ENCODE peak calls at places on chromosome 18, in six cellular contexts. O is GM04504; D is stimulated activated naive B cell treated with anti-CD40 and anti-IgM and Interleukin-4, amounts not matched to agents 10 μg/mL and 1 μg/mL and 100 μg/mL, for 72 hours; U is GM13977; P is right lobe of liver; Q is GF-D8. S is an unnamed sample.

GRCh38 chr18:22683196-22683676 is 249.9 kb upstream of the RBBP8 start:
- DNase-seq in D (no peak), O (no peak), P (peak), U (no peak), Q (no peak), S (no peak)

GRCh38 chr18:3726241-3726951 is 276.4 kb downstream of the TGIF1 start:
- DNase-seq in U (no peak), D (no peak), Q (peak), O (no peak), P (no peak), S (no peak)

GRCh38 chr18:21000667-21001066 is 110.9 kb downstream of the ROCK1 start:
- DNase-seq in U (no peak), P (no peak), O (no peak), D (no peak), Q (no peak), S (no peak)

GRCh38 chr18:9065864-9066263 is 36.6 kb upstream of the NDUFV2 start:
- DNase-seq in U (no peak), O (no peak), Q (no peak), P (no peak), D (no peak), S (no peak)

GRCh38 chr18:7844017-7844416 is 276.9 kb downstream of the PTPRM start:
- DNase-seq in D (no peak), U (no peak), O (no peak), P (no peak), Q (no peak), S (no peak)

GRCh38 chr18:4821801-4822200 is 366.7 kb upstream of the DLGAP1 start:
- DNase-seq in D (no peak), Q (no peak), O (no peak), U (no peak), P (no peak), S (no peak)

GRCh38 chr18:35456181-35456850 is 41.4 kb downstream of the INO80C start:
- DNase-seq in U (no peak), P (no peak), D (no peak), Q (no peak), O (no peak), S (no peak)

GRCh38 chr18:22844643-22845042 is 88.5 kb upstream of the RBBP8 start:
- DNase-seq in U (no peak), Q (no peak), P (no peak), O (no peak), D (no peak), S (no peak)

GRCh38 chr18:43662657-43663056 is 385.4 kb upstream of the SYT4 start:
- DNase-seq in O (no peak), P (no peak), U (no peak), D (no peak), Q (no peak), S (no peak)

GRCh38 chr18:46073474-46074331 is 1.6 kb upstream of the PSTPIP2 start:
- DNase-seq in U (peak), D (peak), P (no peak), Q (peak), O (peak), S (peak)

GRCh38 chr18:79068299-79068945 is 772 bp upstream of the ATP9B start:
- DNase-seq in P (no peak), D (peak), U (no peak), Q (peak), O (no peak), S (no peak)

GRCh38 chr18:14189858-14190257 is 57.6 kb upstream of the ZNF519 start:
- DNase-seq in U (no peak), Q (no peak), O (peak), D (no peak), P (no peak), S (no peak)

GRCh38 chr18:69538849-69539248 is 138.2 kb downstream of the DOK6 start:
- DNase-seq in P (no peak), Q (no peak), U (no peak), O (peak), D (no peak), S (no peak)

GRCh38 chr18:65788373-65788772 is 37.6 kb downstream of the CDH7 start:
- DNase-seq in P (no peak), Q (no peak), O (no peak), U (no peak), D (no peak), S (no peak)

GRCh38 chr18:70195852-70196434 is 9.5 kb downstream of the RTTN start:
- DNase-seq in O (peak), Q (no peak), U (peak), P (no peak), D (no peak), S (no peak)

GRCh38 chr18:13617826-13618515 is 108.4 kb downstream of the FAM210A start:
- DNase-seq in O (no peak), Q (no peak), D (no peak), P (no peak), U (no peak), S (no peak)

GRCh38 chr18:58161659-58162058 is 117.6 kb downstream of the NEDD4L start:
- DNase-seq in P (no peak), U (no peak), D (no peak), Q (no peak), O (no peak), S (no peak)

GRCh38 chr18:32019251-32019943 is 772 bp downstream of the RNF125 start:
- DNase-seq in O (no peak), Q (peak), P (peak), U (peak), D (peak), S (peak)

GRCh38 chr18:48336332-48336731 is 72.9 kb downstream of the ZBTB7C start:
- DNase-seq in O (no peak), P (no peak), D (no peak), U (no peak), Q (no peak), S (no peak)

GRCh38 chr18:45837283-45838070 is 12.0 kb downstream of the SIGLEC15 start:
- DNase-seq in Q (no peak), D (no peak), P (peak), U (no peak), O (peak), S (peak)

GRCh38 chr18:13136056-13136688 is 82.4 kb upstream of the LDLRAD4 start:
- DNase-seq in P (peak), Q (peak), D (peak), O (no peak), U (peak), S (peak)

S was measured in GM20000.